ENCODE peak calls at places on chromosomes 7 and 10, in seven cellular contexts. I is endodermal cell; K is HepG2; W is cardiac muscle cell; F is IMR-90; R is CD8-positive, alpha-beta memory T cell; A is GM23248. D is an unnamed sample.

GRCh38 chr10:61452229-61452651 is 941 bp downstream of the TMEM26 start:
- DNase-seq in K (no peak), I (peak; percentile 83), F (no peak), W (peak; percentile 32), A (no peak), R (no peak), D (no peak)

GRCh38 chr10:133309111-133309719 is 501 bp downstream of the ZNF511 start:
- DNase-seq in W (peak; percentile 93), F (peak; percentile 85), A (peak; percentile 93), R (peak; percentile 95), I (peak; percentile 99), K (peak; percentile 60), D (peak; percentile 94)

GRCh38 chr7:32243891-32244290 is 173.7 kb upstream of the PDE1C start:
- DNase-seq in I (no peak), W (no peak), R (no peak), K (no peak), A (no peak), F (no peak), D (no peak)

GRCh38 chr10:78149193-78149592 is 115.5 kb downstream of the RPS24 start:
- DNase-seq in F (peak; percentile 41), A (peak; percentile 63), R (no peak), K (no peak), W (no peak), I (no peak), D (no peak)

GRCh38 chr10:122078965-122079401 is 90.0 kb downstream of the TACC2 start:
- DNase-seq in W (peak; percentile 15), A (no peak), R (no peak), K (no peak), F (no peak), I (no peak), D (peak; percentile 14)

GRCh38 chr7:159096736-159097581 is 47.7 kb downstream of the VIPR2 start:
- DNase-seq in F (no peak), R (no peak), I (peak; percentile 27), A (no peak), W (peak; percentile 61), K (no peak), D (no peak)

GRCh38 chr7:72343991-72344390 is 68.1 kb downstream of the CALN1 start:
- DNase-seq in K (no peak), A (no peak), I (peak; percentile 92), R (no peak), W (no peak), F (no peak), D (no peak)

GRCh38 chr7:29866490-29866930 is 60.2 kb downstream of the WIPF3 start:
- DNase-seq in I (no peak), A (peak; percentile 72), R (no peak), F (peak; percentile 6), W (no peak), K (no peak), D (no peak)

GRCh38 chr10:112461029-112461887 is 14.2 kb downstream of the VTI1A start:
- DNase-seq in K (no peak), A (peak; percentile 87), W (no peak), I (no peak), R (no peak), F (peak; percentile 87), D (no peak)

GRCh38 chr10:108424656-108425055 is 1260.2 kb upstream of the SORCS1 start:
- DNase-seq in R (no peak), K (no peak), F (peak; percentile 54), I (no peak), W (no peak), A (peak; percentile 82), D (no peak)

GRCh38 chr10:36281871-36282331 is 639.8 kb upstream of the FZD8 start:
- DNase-seq in W (peak; percentile 19), K (no peak), I (no peak), F (peak; percentile 29), R (no peak), A (no peak), D (no peak)

GRCh38 chr7:74684921-74685320 is 27.4 kb downstream of the GTF2I start:
- DNase-seq in R (no peak), W (no peak), K (no peak), A (no peak), I (no peak), F (no peak), D (no peak)

GRCh38 chr7:131844380-131844779 is 288.0 kb upstream of the PODXL start:
- DNase-seq in K (no peak), W (no peak), F (no peak), I (no peak), A (no peak), R (no peak), D (no peak)

GRCh38 chr10:125859128-125859817 is 21.8 kb downstream of the DHX32 start:
- DNase-seq in I (no peak), R (no peak), K (no peak), A (no peak), F (no peak), W (no peak), D (no peak)

GRCh38 chr10:110415809-110416208 is 81.9 kb upstream of the DUSP5 start:
- DNase-seq in I (no peak), A (no peak), F (no peak), R (no peak), K (no peak), W (peak; percentile 33), D (peak; percentile 54)

GRCh38 chr7:70598976-70599375 is 533.0 kb upstream of the GALNT17 start:
- DNase-seq in R (no peak), K (no peak), A (peak; percentile 70), W (no peak), F (no peak), I (no peak), D (peak; percentile 98)

GRCh38 chr10:77592946-77593636 is 44.5 kb downstream of the KCNMA1 start:
- DNase-seq in R (no peak), A (peak; percentile 98), F (peak; percentile 97), W (no peak), K (no peak), I (no peak), D (peak; percentile 90)

GRCh38 chr7:104980969-104981670 is 32.9 kb upstream of the KMT2E start:
- DNase-seq in K (peak; percentile 44), A (peak; percentile 84), I (no peak), F (peak; percentile 71), W (peak; percentile 81), R (no peak), D (peak; percentile 59)

GRCh38 chr10:60495357-60495756 is 105.7 kb upstream of the ANK3 start:
- DNase-seq in W (no peak), F (peak; percentile 28), A (peak; percentile 9), R (no peak), I (no peak), K (no peak), D (no peak)

GRCh38 chr10:115092258-115092554 is 959 bp upstream of the ATRNL1 start:
- DNase-seq in R (no peak), A (peak; percentile 26), I (no peak), W (no peak), F (no peak), K (no peak), D (no peak)

GRCh38 chr10:57098146-57098545 is 737.1 kb upstream of the ZWINT start:
- DNase-seq in R (no peak), K (no peak), F (no peak), W (no peak), A (no peak), I (no peak), D (no peak)

GRCh38 chr7:120168066-120168465 is 104.9 kb upstream of the KCND2 start:
- DNase-seq in A (peak; percentile 81), K (no peak), I (no peak), R (no peak), F (peak; percentile 62), W (no peak), D (no peak)

GRCh38 chr7:26001662-26002244 is 150.2 kb upstream of the NFE2L3 start:
- DNase-seq in F (no peak), A (no peak), R (no peak), W (no peak), I (no peak), K (peak; percentile 87), D (peak; percentile 89)

GRCh38 chr10:123166618-123167017 is 12.4 kb downstream of the BUB3 start:
- DNase-seq in F (no peak), K (no peak), I (no peak), W (no peak), A (no peak), R (no peak), D (no peak)
- H3K27ac ChIP-seq in F (no peak overlapping the region), K (no peak overlapping the region), I (no peak overlapping the region), W (no peak overlapping the region), A (no peak overlapping the region), R (no peak overlapping the region), D (no peak overlapping the region)

GRCh38 chr10:44993226-44993921 is 7.3 kb upstream of the ZNF22 start:
- DNase-seq in A (no peak), I (peak; percentile 36), W (no peak), K (no peak), F (no peak), R (no peak), D (no peak)
- H3K36me3 ChIP-seq in A (no peaks in the 10 kb centered on the region), I (no peaks in the 10 kb centered on the region), W (peaks cover 2% of the 10 kb centered on the region), K (peaks cover 25% of the 10 kb centered on the region), F (peaks cover 11% of the 10 kb centered on the region), R (no peaks in the 10 kb centered on the region), D (no peaks in the 10 kb centered on the region)

GRCh38 chr10:124539935-124540641 is 78.5 kb downstream of the LHPP start:
- DNase-seq in A (peak; percentile 66), I (peak; percentile 91), F (peak; percentile 18), W (peak; percentile 78), K (peak; percentile 22), R (peak; percentile 81), D (peak; percentile 33)

GRCh38 chr10:124537166-124537725 is 75.6 kb downstream of the LHPP start:
- DNase-seq in K (no peak), R (no peak), A (no peak), W (no peak), I (no peak), F (no peak), D (no peak)

GRCh38 chr10:124537891-124538290 is 76.3 kb downstream of the LHPP start:
- DNase-seq in A (no peak), W (no peak), I (no peak), K (no peak), R (peak; percentile 35), F (no peak), D (no peak)

GRCh38 chr10:124536496-124537050 is 75.0 kb downstream of the LHPP start:
- DNase-seq in W (no peak), I (no peak), A (no peak), K (no peak), F (no peak), R (no peak), D (no peak)

GRCh38 chr10:124538669-124539068 is 77.0 kb downstream of the LHPP start:
- DNase-seq in W (no peak), K (no peak), R (peak; percentile 7), I (no peak), F (no peak), A (no peak), D (no peak)
- H3K27ac ChIP-seq in W (no peak overlapping the region), K (no peak overlapping the region), R (no peak overlapping the region), I (no peak overlapping the region), F (no peak overlapping the region), A (no peak overlapping the region), D (no peak overlapping the region)

DNA sequence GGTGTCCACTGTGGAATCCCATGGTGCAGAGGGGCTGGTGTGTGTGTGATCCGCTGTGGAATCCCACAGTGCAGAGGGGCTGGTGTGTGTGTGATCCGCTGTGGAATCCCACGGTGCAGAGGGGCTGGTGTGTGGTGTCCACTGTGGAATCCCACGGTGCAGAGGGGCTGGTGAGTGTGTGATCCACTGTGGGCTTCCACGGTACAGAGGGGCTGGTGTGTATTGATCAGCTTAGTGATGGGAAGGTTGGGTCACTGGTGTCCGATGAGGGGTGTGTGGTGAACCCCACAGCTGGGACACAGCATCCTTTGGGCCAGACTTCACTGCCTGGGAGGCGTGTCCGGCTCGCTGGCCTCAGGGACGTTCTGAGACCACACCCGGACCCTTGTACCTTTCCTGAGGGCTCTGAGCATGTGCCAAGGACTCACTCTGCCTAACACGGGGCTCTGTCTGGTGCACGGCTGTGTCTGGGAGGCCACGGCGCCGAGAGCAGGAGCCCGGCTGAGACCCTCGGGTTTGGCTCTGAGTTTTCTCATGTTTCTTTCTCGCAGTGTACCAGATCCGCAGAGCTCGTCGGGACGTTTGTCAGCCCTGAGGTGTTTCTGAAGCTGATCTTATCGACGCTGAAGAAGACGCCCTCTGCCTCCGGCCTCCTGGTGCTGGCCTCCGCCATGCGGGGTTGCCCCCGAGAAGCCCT is 29.3 kb upstream of the PRKAR1B start:
- DNase-seq in W (no peak), I (no peak), F (no peak), R (no peak), K (no peak), A (no peak), D (no peak)
- H3K36me3 ChIP-seq in W (peaks cover 34% of the 10 kb centered on the region), I (peaks cover 64% of the 10 kb centered on the region), F (peaks cover 37% of the 10 kb centered on the region), R (peaks cover 4% of the 10 kb centered on the region), K (peaks cover 86% of the 10 kb centered on the region), A (peaks cover 10% of the 10 kb centered on the region), D (peaks cover 3% of the 10 kb centered on the region)